ENCODE peak calls at places on chromosomes 1 and 21, in five cellular contexts. One of them, this sample, is unnamed.

GRCh38 chr21:45413922-45414321 is 9.0 kb downstream of the COL18A1 start:
- DNase-seq in Peyer's patch: no peak
- DNase-seq in globus pallidus: no peak
- DNase-seq in cardiac fibroblast: no peak
- DNase-seq in nucleus accumbens: no peak
- DNase-seq in this sample: no peak

GRCh38 chr1:39761557-39762260 is 9.4 kb downstream of the OXCT2 start:
- DNase-seq in Peyer's patch: no peak
- DNase-seq in globus pallidus: no peak
- DNase-seq in cardiac fibroblast: no peak
- DNase-seq in nucleus accumbens: no peak
- DNase-seq in this sample: no peak

GRCh38 chr1:68449901-68450300 is at the start of gene RPE65:
- DNase-seq in Peyer's patch: no peak
- DNase-seq in globus pallidus: peak; percentile 15
- DNase-seq in cardiac fibroblast: peak; percentile 63
- DNase-seq in nucleus accumbens: no peak
- DNase-seq in this sample: peak; percentile 58

GRCh38 chr1:248822148-248823032 is 3.3 kb downstream of the SH3BP5L start:
- DNase-seq in Peyer's patch: peak; percentile 22
- DNase-seq in globus pallidus: no peak
- DNase-seq in cardiac fibroblast: no peak
- DNase-seq in nucleus accumbens: no peak
- DNase-seq in this sample: no peak

GRCh38 chr1:155226188-155226909 is 17.9 kb downstream of the MTX1 start:
- DNase-seq in Peyer's patch: peak; percentile 94
- DNase-seq in globus pallidus: peak; percentile 71
- DNase-seq in cardiac fibroblast: peak; percentile 88
- DNase-seq in nucleus accumbens: peak; percentile 59
- DNase-seq in this sample: peak; percentile 81

GRCh38 chr21:27425574-27425973 is 458.7 kb upstream of the ADAMTS5 start:
- DNase-seq in Peyer's patch: no peak
- DNase-seq in globus pallidus: no peak
- DNase-seq in cardiac fibroblast: peak; percentile 28
- DNase-seq in nucleus accumbens: no peak
- DNase-seq in this sample: peak; percentile 98

GRCh38 chr1:167128261-167129227 is 34.7 kb downstream of the STYXL2 start:
- DNase-seq in Peyer's patch: no peak
- DNase-seq in globus pallidus: no peak
- DNase-seq in cardiac fibroblast: no peak
- DNase-seq in nucleus accumbens: no peak
- DNase-seq in this sample: peak; percentile 5

GRCh38 chr1:229859026-229859425 is 208.0 kb upstream of the GALNT2 start:
- DNase-seq in Peyer's patch: no peak
- DNase-seq in globus pallidus: peak; percentile 65
- DNase-seq in cardiac fibroblast: no peak
- DNase-seq in nucleus accumbens: no peak
- DNase-seq in this sample: no peak

GRCh38 chr1:212791261-212791675 is 309 bp downstream of the NSL1 start:
- DNase-seq in Peyer's patch: no peak
- DNase-seq in globus pallidus: no peak
- DNase-seq in cardiac fibroblast: peak; percentile 79
- DNase-seq in nucleus accumbens: no peak
- DNase-seq in this sample: peak; percentile 81

GRCh38 chr1:206895837-206896242 is 1.4 kb upstream of the IL24 start:
- DNase-seq in Peyer's patch: no peak
- DNase-seq in globus pallidus: no peak
- DNase-seq in cardiac fibroblast: peak; percentile 92
- DNase-seq in nucleus accumbens: no peak
- DNase-seq in this sample: peak; percentile 64

GRCh38 chr1:3580231-3580630 is 31.1 kb downstream of the MEGF6 start:
- DNase-seq in Peyer's patch: no peak
- DNase-seq in globus pallidus: no peak
- DNase-seq in cardiac fibroblast: no peak
- DNase-seq in nucleus accumbens: no peak
- DNase-seq in this sample: no peak

GRCh38 chr1:109824349-109825115 is 60.8 kb upstream of the EPS8L3 start:
- DNase-seq in Peyer's patch: no peak
- DNase-seq in globus pallidus: no peak
- DNase-seq in cardiac fibroblast: no peak
- DNase-seq in nucleus accumbens: no peak
- DNase-seq in this sample: no peak

GRCh38 chr21:25952306-25952705 is 217.5 kb downstream of the GABPA start:
- DNase-seq in Peyer's patch: no peak
- DNase-seq in globus pallidus: no peak
- DNase-seq in cardiac fibroblast: no peak
- DNase-seq in nucleus accumbens: no peak
- DNase-seq in this sample: peak; percentile 50

GRCh38 chr21:41648591-41649031 is 118.2 kb downstream of the RIPK4 start:
- DNase-seq in Peyer's patch: no peak
- DNase-seq in globus pallidus: no peak
- DNase-seq in cardiac fibroblast: peak; percentile 81
- DNase-seq in nucleus accumbens: no peak
- DNase-seq in this sample: peak; percentile 41

GRCh38 chr1:227449051-227449450 is 114.3 kb upstream of the ZNF678 start:
- DNase-seq in Peyer's patch: peak; percentile 53
- DNase-seq in globus pallidus: no peak
- DNase-seq in cardiac fibroblast: no peak
- DNase-seq in nucleus accumbens: no peak
- DNase-seq in this sample: peak; percentile 53

GRCh38 chr1:13699936-13700520 is at the start of gene PRDM2:
- DNase-seq in Peyer's patch: peak; percentile 75
- DNase-seq in globus pallidus: peak; percentile 23
- DNase-seq in cardiac fibroblast: peak; percentile 53
- DNase-seq in nucleus accumbens: peak; percentile 15
- DNase-seq in this sample: peak; percentile 32

GRCh38 chr1:147890177-147890790 is 12.3 kb upstream of the GJA8 start:
- DNase-seq in Peyer's patch: peak; percentile 81
- DNase-seq in globus pallidus: no peak
- DNase-seq in cardiac fibroblast: peak; percentile 64
- DNase-seq in nucleus accumbens: peak; percentile 31
- DNase-seq in this sample: peak; percentile 26

GRCh38 chr1:230915079-230915478 is 46.8 kb upstream of the C1orf198 start:
- DNase-seq in Peyer's patch: no peak
- DNase-seq in globus pallidus: no peak
- DNase-seq in cardiac fibroblast: no peak
- DNase-seq in nucleus accumbens: no peak
- DNase-seq in this sample: no peak

GRCh38 chr1:50921029-50921428 is 39.0 kb downstream of the FAF1 start:
- DNase-seq in Peyer's patch: no peak
- DNase-seq in globus pallidus: no peak
- DNase-seq in cardiac fibroblast: no peak
- DNase-seq in nucleus accumbens: no peak
- DNase-seq in this sample: no peak

GRCh38 chr1:159798893-159799292 is 3.3 kb upstream of the FCRL6 start:
- DNase-seq in Peyer's patch: peak; percentile 84
- DNase-seq in globus pallidus: peak; percentile 67
- DNase-seq in cardiac fibroblast: peak; percentile 91
- DNase-seq in nucleus accumbens: peak; percentile 11
- DNase-seq in this sample: peak; percentile 87

GRCh38 chr21:19547951-19548635 is 1144.5 kb upstream of the TMPRSS15 start:
- DNase-seq in Peyer's patch: no peak
- DNase-seq in globus pallidus: peak; percentile 91
- DNase-seq in cardiac fibroblast: no peak
- DNase-seq in nucleus accumbens: no peak
- DNase-seq in this sample: no peak

GRCh38 chr1:212683357-212683722 is 16.3 kb downstream of the BATF3 start:
- DNase-seq in Peyer's patch: peak; percentile 79
- DNase-seq in globus pallidus: peak; percentile 22
- DNase-seq in cardiac fibroblast: no peak
- DNase-seq in nucleus accumbens: no peak
- DNase-seq in this sample: no peak

GRCh38 chr1:53266038-53266437 is 27.7 kb upstream of the MAGOH start:
- DNase-seq in Peyer's patch: no peak
- DNase-seq in globus pallidus: no peak
- DNase-seq in cardiac fibroblast: peak; percentile 16
- DNase-seq in nucleus accumbens: no peak
- DNase-seq in this sample: no peak

GRCh38 chr1:206551985-206552325 is 44.6 kb downstream of the RASSF5 start:
- DNase-seq in Peyer's patch: peak; percentile 72
- DNase-seq in globus pallidus: no peak
- DNase-seq in cardiac fibroblast: no peak
- DNase-seq in nucleus accumbens: no peak
- DNase-seq in this sample: no peak

GRCh38 chr1:152901631-152902030 is 6.7 kb upstream of the IVL start:
- DNase-seq in Peyer's patch: no peak
- DNase-seq in globus pallidus: no peak
- DNase-seq in cardiac fibroblast: no peak
- DNase-seq in nucleus accumbens: no peak
- DNase-seq in this sample: no peak

GRCh38 chr1:150065184-150065871 is 2.2 kb upstream of the VPS45 start:
- DNase-seq in Peyer's patch: no peak
- DNase-seq in globus pallidus: no peak
- DNase-seq in cardiac fibroblast: peak; percentile 63
- DNase-seq in nucleus accumbens: no peak
- DNase-seq in this sample: peak; percentile 70

GRCh38 chr1:29912413-29912812 is 676.1 kb downstream of the PTPRU start:
- DNase-seq in Peyer's patch: no peak
- DNase-seq in globus pallidus: no peak
- DNase-seq in cardiac fibroblast: peak; percentile 51
- DNase-seq in nucleus accumbens: no peak
- DNase-seq in this sample: no peak

GRCh38 chr21:35909456-35910178 is 150.7 kb downstream of the SETD4 start:
- DNase-seq in Peyer's patch: no peak
- DNase-seq in globus pallidus: no peak
- DNase-seq in cardiac fibroblast: no peak
- DNase-seq in nucleus accumbens: no peak
- DNase-seq in this sample: peak; percentile 5

GRCh38 chr1:218890436-218890835 is 283.2 kb upstream of the LYPLAL1 start:
- DNase-seq in Peyer's patch: no peak
- DNase-seq in globus pallidus: peak; percentile 22
- DNase-seq in cardiac fibroblast: no peak
- DNase-seq in nucleus accumbens: no peak
- DNase-seq in this sample: no peak

GRCh38 chr1:162984699-162985098 is 84.5 kb upstream of the RGS4 start:
- DNase-seq in Peyer's patch: no peak
- DNase-seq in globus pallidus: no peak
- DNase-seq in cardiac fibroblast: peak; percentile 92
- DNase-seq in nucleus accumbens: no peak
- DNase-seq in this sample: peak; percentile 19

GRCh38 chr1:67214420-67215174 is 48.3 kb downstream of the IL23R start:
- DNase-seq in Peyer's patch: peak; percentile 58
- DNase-seq in globus pallidus: no peak
- DNase-seq in cardiac fibroblast: peak; percentile 34
- DNase-seq in nucleus accumbens: no peak
- DNase-seq in this sample: peak; percentile 26

GRCh38 chr1:62321438-62321837 is 2.2 kb upstream of the KANK4 start:
- DNase-seq in Peyer's patch: no peak
- DNase-seq in globus pallidus: no peak
- DNase-seq in cardiac fibroblast: peak; percentile 16
- DNase-seq in nucleus accumbens: no peak
- DNase-seq in this sample: peak; percentile 79

GRCh38 chr21:16279658-16280581 is 550.1 kb downstream of the USP25 start:
- DNase-seq in Peyer's patch: no peak
- DNase-seq in globus pallidus: peak; percentile 87
- DNase-seq in cardiac fibroblast: peak; percentile 69
- DNase-seq in nucleus accumbens: peak; percentile 43
- DNase-seq in this sample: peak; percentile 29

GRCh38 chr21:36229181-36229580 is 72.6 kb downstream of the DOP1B start:
- DNase-seq in Peyer's patch: no peak
- DNase-seq in globus pallidus: no peak
- DNase-seq in cardiac fibroblast: no peak
- DNase-seq in nucleus accumbens: no peak
- DNase-seq in this sample: no peak

GRCh38 chr21:25039461-25040380 is 567.6 kb downstream of the MRPL39 start:
- DNase-seq in Peyer's patch: no peak
- DNase-seq in globus pallidus: peak; percentile 20
- DNase-seq in cardiac fibroblast: no peak
- DNase-seq in nucleus accumbens: no peak
- DNase-seq in this sample: no peak

GRCh38 chr1:34320081-34320480 is 143.4 kb downstream of the C1orf94 start:
- DNase-seq in Peyer's patch: no peak
- DNase-seq in globus pallidus: no peak
- DNase-seq in cardiac fibroblast: no peak
- DNase-seq in nucleus accumbens: no peak
- DNase-seq in this sample: no peak

GRCh38 chr1:47752048-47752451 is 245.1 kb downstream of the TRABD2B start:
- DNase-seq in Peyer's patch: no peak
- DNase-seq in globus pallidus: no peak
- DNase-seq in cardiac fibroblast: no peak
- DNase-seq in nucleus accumbens: no peak
- DNase-seq in this sample: no peak

GRCh38 chr1:187051618-187052232 is 223.0 kb downstream of the PLA2G4A start:
- DNase-seq in Peyer's patch: no peak
- DNase-seq in globus pallidus: peak; percentile 38
- DNase-seq in cardiac fibroblast: peak; percentile 56
- DNase-seq in nucleus accumbens: no peak
- DNase-seq in this sample: peak; percentile 45